ENCODE peak calls at places on chromosomes 13 and 19, in six cellular contexts. R is stimulated activated CD4-positive, alpha-beta T cell treated with anti-CD3 and anti-CD28 coated beads, Interleukin-4, amount 100 ng/mL, for 48 hours; P is IMR-90; Y is kidney glomerular epithelial cell; C is NCI-H460; E is T-helper 1 cell. B is an unnamed sample.

GRCh38 chr19:28419312-28419711 is 793.6 kb downstream of the UQCRFS1 start:
- DNase-seq in R (no peak), P (no peak), Y (no peak), E (no peak), C (no peak), B (no peak)

GRCh38 chr13:85597790-85598500 is 201.3 kb downstream of the SLITRK6 start:
- DNase-seq in E (no peak), P (peak), C (no peak), R (no peak), Y (no peak), B (no peak)

GRCh38 chr19:44799627-44800257 is 9.2 kb upstream of the BCAM start:
- DNase-seq in R (no peak), Y (no peak), C (no peak), E (no peak), P (no peak), B (no peak)

GRCh38 chr13:93859666-93860065 is 619.8 kb downstream of the DCT start:
- DNase-seq in E (no peak), C (no peak), Y (no peak), P (peak), R (no peak), B (no peak)

GRCh38 chr19:50330365-50331078 is 1.3 kb upstream of the KCNC3 start:
- DNase-seq in E (peak), R (peak), Y (peak), P (peak), C (peak), B (peak)

GRCh38 chr13:88628882-88629281 is 957.7 kb downstream of the SLITRK5 start:
- DNase-seq in R (no peak), E (no peak), C (no peak), P (no peak), Y (no peak), B (no peak)

GRCh38 chr19:940591-941291 is 14.9 kb downstream of the ARID3A start:
- DNase-seq in Y (no peak), P (peak), E (peak), C (peak), R (peak), B (peak)

GRCh38 chr19:7862413-7862951 is 11.7 kb downstream of the PRR36 start:
- DNase-seq in Y (no peak), R (peak), E (peak), C (no peak), P (peak), B (peak)

GRCh38 chr13:104962411-104962810 is 1573.1 kb downstream of the EFNB2 start:
- DNase-seq in R (no peak), C (no peak), Y (no peak), P (no peak), E (no peak), B (no peak)

GRCh38 chr19:39969681-39970423 is 1.1 kb upstream of the PSMC4 start:
- DNase-seq in R (no peak), C (no peak), Y (no peak), E (no peak), P (no peak), B (no peak)

GRCh38 chr13:47484564-47484963 is 516.5 kb downstream of the SUCLA2 start:
- DNase-seq in E (no peak), R (no peak), C (no peak), P (peak), Y (peak), B (no peak)